ENCODE peak calls at places on chromosomes 4 and X, in nine cellular contexts. A, Y, D, Q, Z, J, P, V and B are unnamed samples. For H3K4me1, the result is how much of the 10 kb centered on the place peaks cover.

GRCh38 chr4:1532549-1533395 is 126.5 kb upstream of the NKX1-1 start:
- DNase-seq in A (no peak), Y (no peak), D (no peak), Q (no peak), Z (no peak), J (no peak), P (peak), V (no peak), B (no peak)

GRCh38 chr4:184762100-184762499 is 28.2 kb upstream of the CENPU start:
- DNase-seq in A (no peak), Y (no peak), D (no peak), Q (no peak), Z (no peak), J (no peak), P (no peak), V (no peak), B (no peak)

GRCh38 chrX:23503835-23504539 is 163.3 kb upstream of the PRDX4 start:
- DNase-seq in A (peak), Y (peak), D (peak), Q (peak), Z (peak), J (peak), P (peak), V (peak), B (peak)

GRCh38 chrX:100070334-100070849 is 339.7 kb downstream of the PCDH19 start:
- DNase-seq in A (no peak), Y (no peak), D (no peak), Q (no peak), Z (no peak), J (no peak), P (no peak), V (no peak), B (no peak)

GRCh38 chr4:10200869-10201268 is 84.3 kb upstream of the WDR1 start:
- DNase-seq in A (no peak), Y (no peak), D (no peak), Q (no peak), Z (no peak), J (no peak), P (no peak), V (no peak), B (no peak)

GRCh38 chr4:38102942-38103604 is 142.9 kb downstream of the PTTG2 start:
- DNase-seq in A (no peak), Y (no peak), D (no peak), Q (no peak), Z (no peak), J (no peak), P (no peak), V (no peak), B (no peak)

GRCh38 chr4:119230288-119230687 is 17.8 kb downstream of the USP53 start:
- DNase-seq in A (no peak), Y (no peak), D (no peak), Q (no peak), Z (no peak), J (no peak), P (no peak), V (no peak), B (no peak)

GRCh38 chr4:152256996-152257395 is 278.9 kb downstream of the FBXW7 start:
- DNase-seq in A (no peak), Y (no peak), D (no peak), Q (no peak), Z (no peak), J (no peak), P (no peak), V (no peak), B (no peak)

GRCh38 chr4:7206856-7207567 is 14.7 kb downstream of the SORCS2 start:
- DNase-seq in A (peak), Y (peak), D (peak), Q (no peak), Z (peak), J (peak), P (peak), V (no peak), B (peak)

GRCh38 chrX:105488731-105489130 is 268.2 kb upstream of the TEX13A start:
- DNase-seq in A (no peak), Y (no peak), D (no peak), Q (no peak), Z (no peak), J (no peak), P (no peak), V (no peak), B (no peak)

GRCh38 chrX:47831788-47832187 is 4.9 kb upstream of the ZNF81 start:
- DNase-seq in A (peak), Y (peak), D (peak), Q (peak), Z (peak), J (no peak), P (peak), V (no peak), B (no peak)

GRCh38 chr4:67082746-67083145 is 462.6 kb downstream of the CENPC start:
- DNase-seq in A (no peak), Y (no peak), D (no peak), Q (no peak), Z (no peak), J (no peak), P (no peak), V (no peak), B (no peak)

GRCh38 chr4:6227412-6228157 is 27.2 kb upstream of the JAKMIP1 start:
- DNase-seq in A (no peak), Y (no peak), D (no peak), Q (no peak), Z (no peak), J (no peak), P (no peak), V (peak), B (no peak)

GRCh38 chr4:142579483-142579882 is 266.6 kb downstream of the INPP4B start:
- DNase-seq in A (no peak), Y (no peak), D (no peak), Q (no peak), Z (no peak), J (no peak), P (no peak), V (no peak), B (no peak)

GRCh38 chr4:133095591-133095990 is 53.5 kb upstream of the PCDH10 start:
- DNase-seq in A (no peak), Y (no peak), D (no peak), Q (no peak), Z (no peak), J (peak), P (no peak), V (no peak), B (no peak)

GRCh38 chr4:88911246-88912212 is 145.5 kb downstream of the FAM13A start:
- DNase-seq in A (no peak), Y (no peak), D (no peak), Q (no peak), Z (no peak), J (no peak), P (no peak), V (no peak), B (no peak)

GRCh38 chr4:88908003-88908402 is 149.0 kb downstream of the FAM13A start:
- DNase-seq in A (no peak), Y (no peak), D (peak), Q (no peak), Z (no peak), J (peak), P (no peak), V (no peak), B (no peak)

GRCh38 chr4:88907478-88907877 is 149.5 kb downstream of the FAM13A start:
- DNase-seq in A (no peak), Y (no peak), D (no peak), Q (no peak), Z (no peak), J (no peak), P (no peak), V (no peak), B (no peak)

DNA sequence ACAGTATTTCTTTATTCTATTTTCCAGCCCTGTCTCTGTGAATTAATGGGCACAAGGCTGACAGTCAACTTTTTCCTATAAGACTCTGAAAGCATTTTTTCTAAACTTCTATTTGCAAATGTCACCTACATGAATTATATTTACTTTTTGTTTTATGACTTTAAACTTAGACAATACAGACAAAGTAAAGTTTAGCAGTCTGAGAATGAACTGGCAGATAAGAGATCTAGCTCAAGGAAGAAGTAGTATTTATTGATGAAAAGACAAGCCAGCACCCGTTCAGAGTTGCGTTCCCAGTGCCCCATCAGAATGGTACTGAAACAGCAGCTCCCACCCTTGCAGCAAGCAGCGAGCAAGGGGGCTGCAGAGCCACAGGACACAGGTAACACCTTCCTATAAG is 148.5 kb downstream of the FAM13A start:
- DNase-seq in A (no peak), Y (no peak), D (no peak), Q (no peak), Z (no peak), J (no peak), P (no peak), V (no peak), B (no peak)
- H3K4me3 ChIP-seq in A (no peak), Y (no peak), D (no peak), Q (no peak), Z (no peak), J (no peak), P (no peak), V (no peak), B (no peak)

DNA sequence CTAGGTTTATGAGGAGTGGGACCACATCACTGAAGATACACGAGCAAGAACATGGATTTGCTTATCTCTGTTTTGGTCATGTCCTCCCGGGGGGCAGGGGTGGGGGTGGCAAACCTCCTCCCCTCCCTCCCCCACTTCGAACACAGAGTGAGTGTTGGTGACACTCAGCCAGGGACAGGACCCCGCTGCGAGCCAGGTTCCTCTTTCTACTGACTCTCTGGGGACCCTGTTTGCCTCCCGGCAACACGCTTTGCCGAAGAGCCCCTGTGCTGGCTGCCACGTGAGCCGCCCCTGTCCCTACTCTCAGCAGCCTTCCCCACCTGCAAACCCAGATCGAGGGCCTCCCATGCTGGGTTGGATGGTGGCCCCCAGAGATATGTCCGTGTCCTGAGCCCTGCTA is 34.7 kb downstream of the P2RY8 start:
- DNase-seq in A (no peak), Y (no peak), D (no peak), Q (no peak), Z (no peak), J (no peak), P (no peak), V (no peak), B (no peak)
- H3K4me1 ChIP-seq in A (under half), Y (under half), D (under half), Q (under half), Z (under half), J (under half), P (under half), V (under half), B (under half)

GRCh38 chr4:138005486-138005885 is 236.7 kb downstream of the SLC7A11 start:
- DNase-seq in A (no peak), Y (no peak), D (no peak), Q (no peak), Z (no peak), J (peak), P (no peak), V (no peak), B (no peak)

GRCh38 chr4:138003248-138003647 is 238.9 kb downstream of the SLC7A11 start:
- DNase-seq in A (no peak), Y (no peak), D (peak), Q (no peak), Z (no peak), J (peak), P (no peak), V (no peak), B (no peak)

GRCh38 chr4:138010639-138011038 is 231.5 kb downstream of the SLC7A11 start:
- DNase-seq in A (no peak), Y (no peak), D (no peak), Q (no peak), Z (no peak), J (no peak), P (no peak), V (no peak), B (no peak)

DNA sequence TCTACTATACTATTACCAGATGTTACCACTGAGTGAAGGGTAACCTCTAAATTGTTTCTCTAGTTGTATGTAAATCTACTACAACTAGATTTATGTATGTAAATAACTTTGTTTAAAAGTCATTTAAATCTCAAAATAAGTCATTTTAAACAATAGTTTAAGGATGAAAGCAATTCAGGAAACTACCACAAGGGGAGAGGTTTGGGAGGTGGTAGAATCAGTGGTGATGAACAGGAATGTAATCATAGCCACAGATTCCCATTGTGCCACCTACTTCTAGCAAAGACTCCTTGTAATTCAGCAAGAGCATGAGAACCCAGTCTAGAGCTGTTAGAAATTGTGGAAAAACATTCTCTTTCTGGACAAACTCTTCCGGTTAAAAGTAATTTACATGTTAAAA is 234.6 kb downstream of the SLC7A11 start:
- DNase-seq in A (no peak), Y (peak), D (no peak), Q (peak), Z (no peak), J (peak), P (no peak), V (no peak), B (no peak)
- TF ChIP-seq CTCF in A (no peak), Y (peak), D (peak), Q (no peak), Z (no peak), J (peak), P (no peak), V (no peak), B (no peak)

GRCh38 chr4:56799291-56799823 is 22.1 kb downstream of the SPINK2 start:
- DNase-seq in A (no peak), Y (no peak), D (no peak), Q (no peak), Z (no peak), J (peak), P (no peak), V (no peak), B (no peak)
- H3K4me3 ChIP-seq in A (peak), Y (peak), D (peak), Q (peak), Z (peak), J (peak), P (peak), V (peak), B (peak)

GRCh38 chr4:70930530-70931256 is 28.5 kb downstream of the MOB1B start:
- DNase-seq in A (no peak), Y (no peak), D (peak), Q (no peak), Z (no peak), J (no peak), P (no peak), V (no peak), B (no peak)

GRCh38 chr4:70927502-70928139 is 25.5 kb downstream of the MOB1B start:
- DNase-seq in A (no peak), Y (no peak), D (no peak), Q (no peak), Z (no peak), J (no peak), P (no peak), V (no peak), B (no peak)

GRCh38 chr4:70935038-70935437 is 32.9 kb downstream of the MOB1B start:
- DNase-seq in A (no peak), Y (no peak), D (no peak), Q (no peak), Z (no peak), J (peak), P (no peak), V (no peak), B (no peak)

GRCh38 chr4:70932984-70933383 is 30.8 kb downstream of the MOB1B start:
- DNase-seq in A (no peak), Y (no peak), D (no peak), Q (no peak), Z (no peak), J (no peak), P (no peak), V (no peak), B (no peak)

GRCh38 chr4:70931359-70931758 is 29.2 kb downstream of the MOB1B start:
- DNase-seq in A (no peak), Y (no peak), D (no peak), Q (no peak), Z (no peak), J (no peak), P (no peak), V (no peak), B (no peak)
- H3K4me1 ChIP-seq in A (under half), Y (under half), D (under half), Q (under half), Z (under half), J (under half), P (under half), V (under half), B (under half)

GRCh38 chrX:16113978-16114554 is 9.3 kb upstream of the GRPR start:
- DNase-seq in A (no peak), Y (no peak), D (no peak), Q (no peak), Z (no peak), J (no peak), P (no peak), V (no peak), B (no peak)

GRCh38 chrX:16114640-16115039 is 8.7 kb upstream of the GRPR start:
- DNase-seq in A (no peak), Y (no peak), D (peak), Q (no peak), Z (no peak), J (peak), P (no peak), V (no peak), B (no peak)

DNA sequence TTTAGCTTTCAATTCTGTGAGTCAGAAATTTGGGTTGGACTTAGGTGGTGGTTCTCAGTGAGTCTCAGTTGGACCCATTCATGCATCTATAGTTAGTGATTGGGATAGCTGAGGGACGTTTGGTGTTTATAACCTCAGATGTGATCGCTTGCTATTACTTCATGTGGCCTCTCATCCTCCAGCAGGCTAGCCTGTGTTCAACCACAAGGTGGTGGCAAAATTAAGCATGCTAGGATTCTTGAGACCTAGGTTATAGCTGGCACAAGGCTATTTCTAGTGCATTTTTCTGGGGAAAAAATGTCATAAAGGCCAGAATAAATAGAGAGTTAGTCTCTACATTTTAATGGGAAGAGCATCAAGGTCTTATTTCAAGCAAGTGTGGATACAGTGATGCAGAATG is 10.9 kb upstream of the GRPR start:
- DNase-seq in A (no peak), Y (no peak), D (no peak), Q (no peak), Z (no peak), J (no peak), P (no peak), V (no peak), B (no peak)
- TF ChIP-seq CTCF in A (no peak), Y (peak), D (peak), Q (no peak), Z (no peak), J (no peak), P (no peak), V (no peak), B (no peak)

DNA sequence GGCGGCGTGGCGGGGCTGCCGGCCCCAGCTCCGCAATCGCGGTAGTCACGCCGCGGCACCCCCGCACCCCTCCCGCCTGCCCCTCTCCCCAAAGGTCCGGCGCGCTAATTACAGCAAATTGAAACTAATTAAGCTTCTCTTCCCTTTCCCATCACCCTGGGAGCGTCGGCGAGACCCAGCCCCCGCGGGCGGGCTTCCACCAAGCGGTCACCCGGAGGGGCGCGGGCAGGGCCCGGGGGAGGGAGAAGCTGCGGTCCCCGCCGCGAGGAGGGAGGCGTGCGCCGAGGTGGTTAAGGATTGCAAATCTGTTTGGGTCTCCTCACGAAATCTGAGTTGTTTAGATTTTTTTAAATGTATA is 13.1 kb downstream of the ARX start:
- DNase-seq in A (no peak), Y (no peak), D (no peak), Q (no peak), Z (no peak), J (no peak), P (no peak), V (no peak), B (no peak)
- H3K4me3 ChIP-seq in A (peak), Y (no peak), D (peak), Q (no peak), Z (peak), J (peak), P (no peak), V (no peak), B (no peak)

GRCh38 chr4:87030606-87031441 is 96.0 kb downstream of the AFF1 start:
- DNase-seq in A (no peak), Y (no peak), D (peak), Q (no peak), Z (no peak), J (peak), P (no peak), V (no peak), B (no peak)
- H3K4me1 ChIP-seq in A (under half), Y (under half), D (under half), Q (under half), Z (half or more), J (under half), P (half or more), V (under half), B (half or more)

DNA sequence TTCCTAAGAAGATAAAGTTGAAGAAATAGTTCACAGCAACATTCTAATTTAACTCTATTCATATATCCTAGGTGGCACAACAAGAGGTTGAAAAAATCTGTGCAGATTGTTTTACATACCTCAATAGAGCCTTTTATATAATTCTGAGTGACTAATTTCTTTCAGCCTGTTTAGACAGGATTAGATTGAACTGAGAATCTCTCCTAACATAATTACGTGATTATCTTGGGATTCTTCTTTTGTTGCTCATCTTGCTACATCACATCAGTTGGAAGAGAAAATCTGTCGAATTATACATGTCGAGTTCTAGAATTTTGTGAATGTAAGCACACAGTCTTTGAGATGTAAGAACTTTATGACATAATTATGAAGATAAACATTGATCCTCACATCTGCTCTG is 1873.7 kb upstream of the IGFBP7 start:
- DNase-seq in A (no peak), Y (peak), D (no peak), Q (no peak), Z (no peak), J (no peak), P (no peak), V (no peak), B (no peak)
- TF ChIP-seq CTCF in A (no peak), Y (no peak), D (no peak), Q (no peak), Z (no peak), J (no peak), P (no peak), V (no peak), B (no peak)